ENCODE peak calls at places on chromosomes 2 and 18, in five cellular contexts. W, A, D, M and E are unnamed samples.

GRCh38 chr18:57833441-57834101 is 30.5 kb upstream of the ATP8B1 start:
- DNase-seq in W (no peak), A (no peak), D (no peak), M (peak; percentile 68), E (peak; percentile 28)

GRCh38 chr2:3127279-3127690 is 250.3 kb downstream of the EIPR1 start:
- DNase-seq in W (no peak), A (no peak), D (no peak), M (no peak), E (peak; percentile 1)

GRCh38 chr2:35168351-35168750 is 1187.2 kb upstream of the CRIM1 start:
- DNase-seq in W (no peak), A (no peak), D (no peak), M (no peak), E (no peak)

GRCh38 chr18:36942264-36942663 is 113.3 kb downstream of the KIAA1328 start:
- DNase-seq in W (peak; percentile 30), A (no peak), D (peak; percentile 20), M (peak; percentile 78), E (peak; percentile 48)

GRCh38 chr2:72676341-72677025 is 149.3 kb downstream of the EXOC6B start:
- DNase-seq in W (no peak), A (no peak), D (no peak), M (peak; percentile 76), E (no peak)

GRCh38 chr2:130756041-130756720 is 841 bp downstream of the AMER3 start:
- DNase-seq in W (peak; percentile 69), A (peak; percentile 84), D (peak; percentile 73), M (peak; percentile 58), E (no peak)

GRCh38 chr2:211846714-211847113 is 691.9 kb downstream of the ERBB4 start:
- DNase-seq in W (no peak), A (no peak), D (no peak), M (no peak), E (no peak)

GRCh38 chr18:55321268-55322175 is 266.5 kb downstream of the TCF4 start:
- DNase-seq in W (peak; percentile 85), A (peak; percentile 87), D (peak; percentile 78), M (peak; percentile 54), E (peak; percentile 93)

GRCh38 chr2:67015681-67016080 is 381.5 kb upstream of the ETAA1 start:
- DNase-seq in W (no peak), A (no peak), D (no peak), M (no peak), E (no peak)

GRCh38 chr18:66900837-66901236 is 296.9 kb upstream of the CDH19 start:
- DNase-seq in W (no peak), A (no peak), D (no peak), M (no peak), E (no peak)

GRCh38 chr2:39523308-39524044 is 86.4 kb upstream of the MAP4K3 start:
- DNase-seq in W (no peak), A (no peak), D (no peak), M (peak; percentile 72), E (peak; percentile 80)

GRCh38 chr2:187547353-187547979 is 6.8 kb downstream of the TFPI start:
- DNase-seq in W (no peak), A (no peak), D (no peak), M (peak; percentile 93), E (peak; percentile 97)

GRCh38 chr2:45000921-45001628 is 8.2 kb downstream of the SIX2 start:
- DNase-seq in W (peak; percentile 57), A (peak; percentile 83), D (no peak), M (no peak), E (peak; percentile 25)

GRCh38 chr18:14085770-14086458 is 46.3 kb downstream of the ZNF519 start:
- DNase-seq in W (no peak), A (no peak), D (no peak), M (no peak), E (no peak)

GRCh38 chr18:74804677-74805076 is 207.0 kb downstream of the ZNF407 start:
- DNase-seq in W (no peak), A (no peak), D (no peak), M (no peak), E (no peak)

GRCh38 chr18:58394607-58395425 is 234.1 kb downstream of the ALPK2 start:
- DNase-seq in W (peak; percentile 11), A (no peak), D (no peak), M (no peak), E (peak; percentile 21)

GRCh38 chr2:176443941-176444340 is 174.7 kb downstream of the MTX2 start:
- DNase-seq in W (no peak), A (no peak), D (no peak), M (no peak), E (no peak)

GRCh38 chr2:33375054-33375453 is 101.4 kb upstream of the RASGRP3 start:
- DNase-seq in W (no peak), A (no peak), D (no peak), M (no peak), E (no peak)

GRCh38 chr2:206212673-206213513 is 53.2 kb downstream of the EEF1B2 start:
- DNase-seq in W (no peak), A (no peak), D (no peak), M (peak; percentile 82), E (peak; percentile 25)

GRCh38 chr2:60553496-60553991 is at the start of gene BCL11A:
- DNase-seq in W (peak; percentile 93), A (peak; percentile 66), D (no peak), M (peak; percentile 62), E (peak; percentile 82)

GRCh38 chr18:49865401-49865800 is 52.1 kb upstream of the ACAA2 start:
- DNase-seq in W (no peak), A (no peak), D (no peak), M (no peak), E (no peak)

GRCh38 chr2:42105330-42106256 is 57.8 kb downstream of the PKDCC start:
- DNase-seq in W (no peak), A (no peak), D (no peak), M (no peak), E (no peak)

GRCh38 chr18:72542993-72543361 is 1.2 kb downstream of the CBLN2 start:
- DNase-seq in W (peak; percentile 36), A (no peak), D (peak; percentile 39), M (no peak), E (no peak)

GRCh38 chr2:217431577-217432269 is 571.1 kb downstream of the TNS1 start:
- DNase-seq in W (no peak), A (no peak), D (no peak), M (no peak), E (peak; percentile 22)

GRCh38 chr2:158797963-158798700 is 3.0 kb downstream of the DAPL1 start:
- DNase-seq in W (no peak), A (no peak), D (no peak), M (no peak), E (no peak)

GRCh38 chr18:48535956-48536355 is 2.9 kb upstream of the CTIF start:
- DNase-seq in W (peak; percentile 14), A (no peak), D (no peak), M (no peak), E (no peak)

GRCh38 chr18:37668971-37669747 is 103.6 kb upstream of the CELF4 start:
- DNase-seq in W (peak; percentile 65), A (no peak), D (peak; percentile 43), M (no peak), E (no peak)

GRCh38 chr2:99697811-99698568 is 208.2 kb upstream of the REV1 start:
- DNase-seq in W (no peak), A (no peak), D (no peak), M (no peak), E (peak; percentile 88)

GRCh38 chr18:70422061-70422965 is 133.5 kb downstream of the SOCS6 start:
- DNase-seq in W (no peak), A (no peak), D (no peak), M (peak; percentile 49), E (peak; percentile 94)

GRCh38 chr2:216636570-216637450 is 3.6 kb downstream of the IGFBP2 start:
- DNase-seq in W (peak; percentile 55), A (peak; percentile 59), D (peak; percentile 63), M (peak; percentile 18), E (peak; percentile 77)

GRCh38 chr18:48446582-48447225 is 37.5 kb upstream of the ZBTB7C start:
- DNase-seq in W (peak; percentile 92), A (peak; percentile 92), D (peak; percentile 70), M (peak; percentile 80), E (peak; percentile 72)

GRCh38 chr2:19367346-19367745 is 8.9 kb upstream of the OSR1 start:
- DNase-seq in W (no peak), A (no peak), D (no peak), M (no peak), E (no peak)

GRCh38 chr2:71460595-71461303 is 7.4 kb downstream of the DYSF start:
- DNase-seq in W (peak; percentile 49), A (peak; percentile 67), D (no peak), M (peak; percentile 69), E (peak; percentile 29)
- H3K14ac ChIP-seq in W (no peak overlapping the region), A (no peak overlapping the region), D (no peak overlapping the region), M (no peak overlapping the region), E (no peak overlapping the region)

GRCh38 chr2:10276481-10277292 is 26.0 kb upstream of the HPCAL1 start:
- DNase-seq in W (no peak), A (no peak), D (no peak), M (no peak), E (no peak)

GRCh38 chr2:10279472-10279870 is 23.2 kb upstream of the HPCAL1 start:
- DNase-seq in W (no peak), A (no peak), D (no peak), M (no peak), E (no peak)

GRCh38 chr2:10277293-10278028 is 25.2 kb upstream of the HPCAL1 start:
- DNase-seq in W (no peak), A (no peak), D (no peak), M (no peak), E (no peak)

GRCh38 chr2:10278763-10279471 is 23.8 kb upstream of the HPCAL1 start:
- DNase-seq in W (no peak), A (no peak), D (no peak), M (no peak), E (no peak)

GRCh38 chr2:10278029-10278762 is 24.5 kb upstream of the HPCAL1 start:
- DNase-seq in W (no peak), A (no peak), D (no peak), M (peak; percentile 45), E (peak; percentile 23)
- H2AFZ ChIP-seq in W (no peak overlapping the region), A (no peak overlapping the region), D (peak overlapping the region; percentile 67), M (no peak overlapping the region), E (peak overlapping the region; percentile 29)

DNA sequence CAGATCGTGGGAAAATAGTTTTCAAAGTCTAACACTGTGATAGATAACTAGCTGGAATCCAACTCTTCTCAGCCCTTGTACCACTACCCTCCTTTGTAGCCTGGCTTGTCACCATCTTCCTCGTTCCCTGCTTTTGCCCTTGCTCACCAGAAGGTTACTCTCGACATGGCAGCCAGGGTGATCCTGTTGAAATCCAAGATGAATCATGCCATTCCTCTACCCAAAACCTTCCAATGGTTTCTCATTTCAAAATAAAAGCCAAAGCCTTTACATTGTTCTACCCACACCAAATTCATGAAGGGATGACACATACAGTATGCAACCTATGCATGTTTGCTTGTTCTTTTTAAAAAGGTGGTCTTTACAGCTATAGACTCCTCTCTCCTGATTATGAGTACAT is 45.7 kb downstream of the STAT4 start:
- DNase-seq in W (no peak), A (no peak), D (no peak), M (peak; percentile 62), E (no peak)
- H2BK12ac ChIP-seq in W (no peak overlapping the region), A (no peak overlapping the region), D (no peak overlapping the region), M (no peak overlapping the region), E (no peak overlapping the region)

DNA sequence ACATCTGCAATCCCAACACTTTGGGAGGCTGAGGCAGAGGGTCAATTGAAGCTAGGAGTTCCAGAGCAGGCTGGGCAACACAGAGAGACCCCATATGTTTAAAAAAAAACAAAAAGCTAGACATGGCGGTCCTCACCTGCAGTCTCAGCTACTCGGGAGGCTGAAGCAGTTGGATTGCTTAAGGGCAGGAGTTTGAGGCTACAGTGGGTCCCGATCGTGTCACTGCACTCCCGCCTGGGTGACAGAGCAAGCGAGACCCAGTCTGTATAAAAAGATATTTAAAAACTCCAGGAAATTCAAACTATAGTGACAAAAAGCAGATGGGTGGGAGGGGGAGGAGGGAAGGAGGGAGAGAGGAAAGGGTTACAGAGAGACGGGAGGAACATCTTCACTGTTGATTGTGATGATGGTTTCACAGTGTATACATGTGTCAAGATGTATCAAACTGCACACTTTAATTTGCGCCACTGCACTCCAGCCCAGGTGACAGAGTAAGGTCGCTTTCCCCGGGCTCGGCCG is 942 bp upstream of the ZNF236 start:
- DNase-seq in W (no peak), A (no peak), D (no peak), M (no peak), E (no peak)
- H3K14ac ChIP-seq in W (no peak overlapping the region), A (no peak overlapping the region), D (peak overlapping the region; percentile 100), M (peak overlapping the region; percentile 91), E (no peak overlapping the region)